ENCODE peak calls at places on chromosomes 12 and 14, in eight cellular contexts. R is WTC11, B is H1, A is A549, D is HepG2, W is GM12878, L is IMR-90, T is K562. Z is an unnamed sample.

GRCh38 chr12:51549637-51550036 is 41.4 kb upstream of the SCN8A start:
- DNase-seq in R (no peak), B (no peak), A (no peak), D (no peak), W (no peak), L (peak; percentile 15), T (no peak), Z (no peak)

GRCh38 chr12:26226629-26227375 is 31.4 kb downstream of the SSPN start:
- DNase-seq in R (peak; percentile 61), B (peak; percentile 68), A (no peak), D (no peak), W (no peak), L (no peak), T (no peak), Z (peak; percentile 73)

GRCh38 chr12:17976202-17976601 is 113.8 kb downstream of the RERGL start:
- DNase-seq in R (peak; percentile 65), B (peak; percentile 61), A (peak; percentile 24), D (no peak), W (no peak), L (no peak), T (no peak), Z (no peak)

GRCh38 chr14:96754845-96755184 is 42.4 kb upstream of the VRK1 start:
- DNase-seq in R (peak; percentile 36), B (no peak), A (no peak), D (no peak), W (no peak), L (no peak), T (no peak), Z (no peak)

GRCh38 chr12:80472912-80473500 is 29.0 kb downstream of the PTPRQ start:
- DNase-seq in R (peak; percentile 17), B (no peak), A (peak; percentile 79), D (peak; percentile 35), W (peak; percentile 3), L (peak; percentile 81), T (no peak), Z (peak; percentile 20)

GRCh38 chr12:6347367-6348338 is 5.8 kb upstream of the TNFRSF1A start:
- DNase-seq in R (no peak), B (no peak), A (no peak), D (no peak), W (no peak), L (peak; percentile 64), T (no peak), Z (no peak)

GRCh38 chr14:77071938-77072388 is 26.1 kb upstream of the CIPC start:
- DNase-seq in R (no peak), B (no peak), A (no peak), D (no peak), W (no peak), L (peak; percentile 39), T (no peak), Z (no peak)

GRCh38 chr12:5789469-5789968 is 155.5 kb downstream of the ANO2 start:
- DNase-seq in R (no peak), B (no peak), A (no peak), D (no peak), W (no peak), L (no peak), T (no peak), Z (no peak)

GRCh38 chr12:96143392-96143791 is 50.8 kb upstream of the ELK3 start:
- DNase-seq in R (no peak), B (no peak), A (no peak), D (no peak), W (no peak), L (no peak), T (no peak), Z (no peak)

GRCh38 chr14:93239869-93240677 is 33.0 kb downstream of the UBR7 start:
- DNase-seq in R (no peak), B (no peak), A (peak; percentile 80), D (no peak), W (no peak), L (peak; percentile 89), T (no peak), Z (no peak)

GRCh38 chr12:48907243-48907642 is 18.0 kb downstream of the FKBP11 start:
- DNase-seq in R (no peak), B (no peak), A (no peak), D (no peak), W (no peak), L (no peak), T (no peak), Z (no peak)

DNA sequence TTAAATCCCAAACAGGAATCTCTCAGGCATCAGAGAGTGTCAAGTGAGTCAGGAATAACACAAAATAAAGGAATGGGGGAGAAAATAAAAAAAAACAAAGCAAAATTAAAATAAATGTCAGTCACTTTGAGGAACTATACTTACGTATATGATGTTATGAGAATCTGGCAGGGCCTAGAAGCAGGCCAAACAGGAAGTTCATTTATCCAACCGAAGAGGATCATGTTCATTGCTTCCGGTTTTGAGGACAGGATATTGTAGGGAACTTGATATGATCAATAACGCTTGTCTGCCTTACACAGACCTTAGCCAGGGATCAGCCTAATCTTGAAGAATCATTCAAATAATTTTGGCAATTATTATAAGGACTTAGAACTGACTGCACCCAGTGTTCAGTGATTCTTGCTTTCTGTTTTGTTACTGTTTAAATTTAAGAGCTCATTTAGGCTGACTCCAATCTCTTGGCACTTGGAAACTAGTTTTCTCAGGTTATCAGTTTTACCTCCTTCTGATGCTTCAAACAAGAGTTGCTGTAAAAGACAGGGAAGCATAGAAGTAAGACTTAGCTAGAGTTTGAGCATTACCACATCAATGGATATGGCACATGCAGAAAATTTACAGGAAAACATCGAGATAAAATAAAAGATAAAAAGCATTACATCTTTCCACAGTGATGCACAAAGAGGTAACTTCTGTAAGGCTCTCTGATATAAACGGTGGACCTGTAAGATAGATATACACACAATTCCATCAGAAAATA is 53.4 kb downstream of the ZFC3H1 start:
- DNase-seq in R (no peak), B (no peak), A (no peak), D (no peak), W (no peak), L (no peak), T (no peak), Z (no peak)
- TF ChIP-seq USF2 in R (no peak), B (no peak), A (no peak), D (no peak), W (no peak), L (no peak), T (no peak), Z (no peak)

DNA sequence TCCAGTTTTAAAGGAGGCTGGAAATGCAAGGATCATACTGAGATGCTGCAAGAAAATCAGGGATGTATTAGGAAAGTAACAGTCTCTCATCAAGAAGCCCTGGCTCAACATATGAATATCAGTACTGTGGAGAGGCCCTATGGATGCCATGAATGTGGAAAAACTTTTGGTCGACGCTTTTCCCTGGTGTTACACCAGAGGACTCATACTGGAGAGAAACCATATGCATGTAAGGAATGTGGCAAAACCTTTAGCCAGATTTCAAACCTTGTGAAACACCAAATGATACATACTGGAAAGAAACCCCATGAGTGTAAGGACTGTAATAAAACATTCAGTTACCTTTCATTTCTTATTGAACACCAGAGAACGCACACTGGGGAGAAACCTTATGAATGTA is 24.5 kb downstream of the ZNF891 start:
- DNase-seq in R (no peak), B (no peak), A (peak; percentile 34), D (no peak), W (no peak), L (no peak), T (no peak), Z (no peak)
- TF ChIP-seq USF2 in R (no peak), B (no peak), A (no peak), D (no peak), W (no peak), L (no peak), T (no peak), Z (no peak)

GRCh38 chr14:91418387-91419043 is 895 bp upstream of the CCDC88C start:
- DNase-seq in R (peak; percentile 83), B (peak; percentile 96), A (peak; percentile 68), D (peak; percentile 38), W (no peak), L (peak; percentile 17), T (peak; percentile 41), Z (peak; percentile 78)

GRCh38 chr14:91417983-91418386 is 365 bp upstream of the CCDC88C start:
- DNase-seq in R (peak; percentile 46), B (peak; percentile 82), A (peak; percentile 72), D (peak; percentile 39), W (no peak), L (no peak), T (peak; percentile 67), Z (peak; percentile 86)

GRCh38 chr14:91415794-91416743 is 1.6 kb downstream of the CCDC88C start:
- DNase-seq in R (no peak), B (no peak), A (no peak), D (no peak), W (peak; percentile 88), L (no peak), T (no peak), Z (no peak)

GRCh38 chr14:91416744-91417133 is 881 bp downstream of the CCDC88C start:
- DNase-seq in R (no peak), B (no peak), A (no peak), D (no peak), W (no peak), L (no peak), T (peak; percentile 25), Z (no peak)

DNA sequence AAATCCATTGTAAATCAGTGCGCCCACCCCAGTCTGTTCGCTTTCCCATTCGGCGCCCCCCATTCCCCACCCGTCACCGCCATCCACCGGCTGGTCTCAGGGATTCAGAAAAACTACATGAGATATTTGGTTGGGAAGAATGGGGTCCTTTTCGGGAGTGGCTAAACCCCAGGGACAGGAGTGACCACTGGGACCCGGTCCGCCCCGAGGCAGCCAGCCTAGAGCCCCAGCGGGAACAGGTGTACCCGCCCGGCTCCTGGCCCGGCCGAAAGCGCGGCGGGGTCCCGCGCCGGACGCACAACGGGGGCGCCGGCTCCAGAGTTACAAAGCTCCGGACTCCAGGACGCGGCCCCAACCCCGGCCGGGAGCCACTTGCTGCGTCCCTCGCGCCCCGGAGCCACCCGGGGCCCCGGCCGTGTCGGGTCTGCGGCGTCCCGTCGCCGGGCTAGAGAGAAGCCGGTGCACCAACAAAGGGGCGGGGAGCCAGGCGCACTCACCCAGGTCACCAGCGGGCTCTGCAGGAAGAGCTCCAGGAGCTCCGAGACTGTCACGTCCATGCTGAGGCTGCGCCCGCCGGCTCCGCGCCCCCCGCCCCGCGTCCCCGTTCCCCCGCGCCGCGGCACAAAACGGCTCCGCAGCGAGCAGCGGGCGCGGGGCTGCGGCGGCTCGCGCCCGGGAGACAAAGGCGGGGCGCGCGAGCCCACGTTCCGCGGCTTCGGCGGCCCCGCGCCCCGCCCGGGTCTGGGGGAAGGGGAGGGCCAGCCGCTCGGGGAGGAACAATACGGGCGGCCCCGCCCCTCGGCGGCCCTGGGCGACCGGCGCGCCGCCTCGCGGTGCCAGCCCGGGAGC is at the start of gene CCDC88C:
- DNase-seq in R (peak; percentile 64), B (peak; percentile 79), A (peak; percentile 69), D (peak; percentile 54), W (no peak), L (no peak), T (peak; percentile 85), Z (peak; percentile 93)
- TF ChIP-seq USF2 in R (no peak), B (no peak), A (no peak), D (no peak), W (no peak), L (no peak), T (no peak), Z (no peak)

DNA sequence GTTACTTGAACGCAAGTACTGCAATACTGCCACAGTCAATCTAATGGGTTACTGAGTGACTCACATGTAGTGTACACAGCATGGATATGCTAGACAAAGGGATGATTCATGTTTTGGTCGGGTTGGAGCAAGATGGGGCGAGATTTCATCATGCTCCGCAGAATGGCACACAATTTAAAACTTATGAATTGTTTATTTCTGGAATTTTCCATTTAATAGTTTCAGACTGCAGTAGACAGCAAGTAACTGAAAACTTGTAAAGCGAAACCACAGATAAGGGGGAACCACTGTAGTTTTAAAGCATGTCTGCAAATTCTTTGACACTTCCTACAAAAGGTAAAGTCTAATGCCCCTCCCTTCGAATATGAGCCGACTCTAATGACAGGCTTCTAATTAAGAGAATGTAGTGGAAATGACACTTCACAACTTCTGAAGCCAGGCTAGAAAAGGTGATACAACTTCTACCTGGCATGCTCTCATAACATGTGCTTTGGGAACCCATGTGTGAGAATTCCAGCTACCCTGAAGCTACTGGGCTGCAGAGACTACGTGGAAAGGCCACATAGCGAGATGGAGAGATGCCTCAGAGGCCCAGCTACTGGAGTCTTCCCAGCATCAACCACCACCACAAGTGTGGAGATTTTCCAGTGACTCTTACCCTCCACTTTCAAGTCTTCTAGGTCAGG is 13.9 kb upstream of the TCP11L2 start:
- DNase-seq in R (no peak), B (no peak), A (peak; percentile 92), D (peak; percentile 91), W (no peak), L (peak; percentile 97), T (peak; percentile 32), Z (no peak)
- TF ChIP-seq USF2 in R (no peak), B (no peak), A (no peak), D (no peak), W (no peak), L (no peak), T (no peak), Z (no peak)